ENCODE peak calls at places on chromosomes 16 and 17, in ten cellular contexts. R is testis, G is IMR-90, J is H9, E is PC-3, X is cardiac muscle cell, I is pancreas, U is mammary epithelial cell, W is fibroblast of lung, Y is small intestine. F is an unnamed sample.

GRCh38 chr16:11871193-11871592 is 19.9 kb upstream of the RSL1D1 start:
- DNase-seq in I (no peak), X (peak; percentile 48), W (peak; percentile 48), G (peak; percentile 30), Y (no peak), R (peak; percentile 38), E (no peak), J (peak; percentile 66), U (no peak), F (peak; percentile 36)

GRCh38 chr17:68489919-68490318 is 22.3 kb upstream of the PRKAR1A start:
- DNase-seq in U (no peak), X (peak; percentile 43), I (no peak), Y (no peak), G (no peak), W (no peak), J (no peak), E (no peak), R (no peak), F (no peak)

GRCh38 chr16:10255728-10256127 is 73.5 kb upstream of the GRIN2A start:
- DNase-seq in W (no peak), J (no peak), R (no peak), I (no peak), U (no peak), E (no peak), G (no peak), Y (no peak), X (no peak), F (no peak)

GRCh38 chr16:77869997-77870813 is 81.8 kb downstream of the VAT1L start:
- DNase-seq in W (peak; percentile 36), R (no peak), U (no peak), Y (no peak), E (no peak), I (no peak), G (no peak), X (peak; percentile 52), J (no peak), F (no peak)

GRCh38 chr17:42067371-42068180 is 17.2 kb upstream of the C17orf113 start:
- DNase-seq in W (peak; percentile 29), E (peak; percentile 62), G (peak; percentile 23), R (peak; percentile 81), X (peak; percentile 56), Y (peak; percentile 58), J (peak; percentile 90), U (no peak), I (peak; percentile 32), F (peak; percentile 54)

GRCh38 chr16:66539628-66540469 is 10.1 kb downstream of the TK2 start:
- DNase-seq in W (no peak), R (no peak), U (no peak), G (no peak), E (no peak), X (no peak), I (no peak), Y (peak; percentile 28), J (no peak), F (no peak)

GRCh38 chr17:37031493-37032083 is 82.8 kb downstream of the AATF start:
- DNase-seq in X (no peak), J (no peak), G (no peak), E (no peak), Y (peak; percentile 40), R (no peak), W (no peak), I (no peak), U (no peak), F (no peak)

GRCh38 chr16:47727131-47727530 is 266.0 kb downstream of the PHKB start:
- DNase-seq in R (no peak), G (no peak), I (no peak), W (no peak), U (no peak), X (no peak), E (no peak), Y (no peak), J (no peak), F (no peak)

GRCh38 chr16:12319464-12320030 is 343.0 kb downstream of the SNX29 start:
- DNase-seq in U (no peak), I (no peak), G (no peak), X (no peak), W (no peak), J (no peak), E (no peak), Y (no peak), R (no peak), F (no peak)

GRCh38 chr17:28735242-28735722 is 6.7 kb downstream of the NEK8 start:
- DNase-seq in X (no peak), Y (peak; percentile 48), E (peak; percentile 57), G (no peak), R (no peak), U (peak; percentile 60), I (no peak), W (no peak), J (no peak), F (no peak)

GRCh38 chr17:6666077-6666521 is 14.5 kb downstream of the C17orf100 start:
- DNase-seq in U (peak; percentile 74), R (peak; percentile 85), X (peak; percentile 89), J (peak; percentile 90), G (peak; percentile 79), I (peak; percentile 60), W (peak; percentile 84), Y (peak; percentile 74), E (peak; percentile 84), F (no peak)

GRCh38 chr16:2473999-2474876 is 689 bp upstream of the TBC1D24 start:
- DNase-seq in W (no peak), R (peak; percentile 57), I (no peak), J (peak; percentile 64), G (peak; percentile 27), X (peak; percentile 39), E (peak; percentile 37), U (peak; percentile 42), Y (peak; percentile 53), F (peak; percentile 91)

GRCh38 chr17:65413390-65413789 is 148.1 kb downstream of the AXIN2 start:
- DNase-seq in J (no peak), R (no peak), X (no peak), U (no peak), G (no peak), I (no peak), E (no peak), Y (peak; percentile 68), W (no peak), F (no peak)

GRCh38 chr17:78557598-78558039 is 19.6 kb downstream of the DNAH17 start:
- DNase-seq in E (peak; percentile 39), I (no peak), X (peak; percentile 60), Y (no peak), J (no peak), G (peak; percentile 60), R (no peak), U (peak; percentile 61), W (peak; percentile 36), F (no peak)

GRCh38 chr16:1171001-1171400 is 18.1 kb downstream of the CACNA1H start:
- DNase-seq in J (no peak), U (no peak), W (no peak), I (no peak), R (no peak), Y (no peak), X (no peak), G (no peak), E (no peak), F (no peak)
- H3K27ac ChIP-seq in J (no peak overlapping the region), U (no peak overlapping the region), W (no peak overlapping the region), I (no peak overlapping the region), R (peak overlapping the region; percentile 50), Y (no peak overlapping the region), X (no peak overlapping the region), G (no peak overlapping the region), E (no peak overlapping the region), F (no peak overlapping the region)

DNA sequence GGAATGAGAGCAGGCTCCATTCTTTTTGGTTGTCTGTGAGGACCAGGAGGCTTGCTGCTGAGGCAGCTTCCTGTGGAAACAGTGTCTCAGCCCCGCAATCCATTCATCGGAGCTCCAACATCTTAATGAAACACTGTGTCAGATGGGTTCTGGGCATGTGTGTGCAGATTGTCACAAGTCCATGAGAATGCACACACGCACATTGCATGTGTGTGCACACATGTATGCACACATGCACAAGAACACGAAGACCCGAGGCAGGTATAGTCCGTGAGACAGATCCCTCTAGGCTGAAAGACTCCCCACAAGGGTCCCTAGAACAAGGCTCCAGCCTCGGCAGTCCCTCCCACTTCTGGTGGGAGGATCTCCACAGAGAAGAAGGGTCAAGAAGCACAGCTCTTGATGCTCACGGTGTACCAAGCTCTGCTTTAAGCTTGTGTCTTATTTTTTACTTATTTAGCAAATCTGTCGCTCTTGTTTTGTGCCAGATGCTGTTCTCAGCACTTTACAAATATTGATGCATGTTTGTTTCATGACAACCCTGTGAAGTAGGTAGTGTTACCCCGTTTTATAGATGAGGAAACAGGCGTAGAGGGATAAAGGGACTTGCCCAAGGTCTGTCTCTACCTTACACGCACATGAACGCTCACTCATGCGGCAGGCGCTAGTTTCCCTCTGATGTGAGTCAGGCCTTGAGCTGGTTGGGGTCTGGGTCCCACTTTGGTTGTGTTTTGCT is 213.1 kb downstream of the SEC14L1 start:
- DNase-seq in J (no peak), R (peak; percentile 53), U (no peak), I (no peak), E (no peak), G (peak; percentile 53), Y (peak; percentile 2), X (peak; percentile 17), W (no peak), F (no peak)
- H3K4me1 ChIP-seq in J (no peaks in the 10 kb centered on the region), R (peaks cover 52% of the 10 kb centered on the region), U (peaks cover 24% of the 10 kb centered on the region), I (no peaks in the 10 kb centered on the region), E (no peaks in the 10 kb centered on the region), G (peaks cover 39% of the 10 kb centered on the region), Y (no peaks in the 10 kb centered on the region), X (peaks cover 14% of the 10 kb centered on the region), W (peaks cover 42% of the 10 kb centered on the region), F (peaks cover 23% of the 10 kb centered on the region)

DNA sequence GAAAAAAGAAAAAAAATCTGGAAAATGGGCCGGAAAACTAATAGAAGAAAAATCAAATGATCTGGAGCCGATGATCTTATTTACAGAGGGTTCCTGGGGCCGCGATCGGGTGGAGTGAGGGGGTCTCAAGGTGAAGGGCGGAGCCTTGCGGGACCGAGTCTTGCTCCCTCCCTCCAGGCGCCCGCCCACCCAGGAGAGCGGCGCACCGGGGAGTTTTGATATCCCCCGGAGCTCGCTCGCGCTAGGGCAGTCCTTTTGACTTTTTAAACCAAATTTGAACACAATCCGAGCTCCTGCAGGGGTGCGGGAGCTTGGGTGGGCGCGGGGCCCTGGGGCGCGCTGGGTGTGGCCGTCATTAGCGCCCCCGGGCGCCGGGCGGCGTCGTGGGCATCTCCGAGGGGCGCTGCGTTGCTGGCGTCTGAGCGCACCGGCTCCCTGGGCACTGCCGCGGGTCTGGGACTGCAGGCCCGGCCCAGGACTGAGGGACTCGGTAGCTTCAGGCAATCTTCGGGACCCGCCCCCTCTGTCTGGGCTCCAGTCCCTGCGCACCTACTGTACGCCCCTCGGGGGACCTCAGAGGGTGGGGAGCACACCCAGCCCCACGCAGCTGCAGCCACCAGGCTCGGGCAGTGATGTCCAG is 10.9 kb downstream of the MAF start:
- DNase-seq in E (no peak), W (no peak), J (peak; percentile 56), R (peak; percentile 43), Y (no peak), I (no peak), G (no peak), X (no peak), U (no peak), F (no peak)
- H3K27ac ChIP-seq in E (no peak overlapping the region), W (no peak overlapping the region), J (no peak overlapping the region), R (peak overlapping the region; percentile 41), Y (no peak overlapping the region), I (no peak overlapping the region), G (no peak overlapping the region), X (no peak overlapping the region), U (no peak overlapping the region), F (peak overlapping the region; percentile 50)

DNA sequence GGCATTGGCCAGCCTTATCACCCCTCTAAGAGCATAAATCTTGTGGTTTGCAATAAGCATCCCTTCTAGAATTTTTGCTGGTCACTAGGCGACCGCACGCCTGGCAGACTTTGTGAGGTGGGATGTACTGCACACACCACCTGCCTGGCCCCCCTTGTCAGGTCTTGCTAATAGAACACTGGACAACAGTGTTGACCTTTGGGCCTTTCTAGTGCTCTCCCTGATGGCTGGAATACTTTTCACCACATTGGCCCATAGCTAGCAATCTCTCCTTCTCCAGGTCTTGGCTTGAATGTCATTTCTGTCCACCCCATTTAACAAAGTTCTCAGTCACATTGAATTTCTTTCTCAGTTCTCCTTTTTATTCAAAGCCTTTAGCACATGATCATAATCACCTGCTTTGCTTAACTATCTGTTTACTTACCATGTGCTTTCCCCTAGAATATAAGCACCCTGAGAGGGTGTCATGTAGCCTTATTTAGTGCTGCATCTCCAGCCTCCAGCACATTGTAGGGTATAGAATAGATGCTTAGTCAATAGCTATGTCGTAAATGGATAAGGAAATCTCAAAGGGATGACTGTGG is 121.9 kb upstream of the DYNLRB2 start:
- DNase-seq in R (no peak), U (no peak), X (no peak), E (no peak), W (no peak), I (no peak), G (no peak), Y (no peak), J (no peak), F (no peak)
- H3K4me1 ChIP-seq in R (no peaks in the 10 kb centered on the region), U (no peaks in the 10 kb centered on the region), X (no peaks in the 10 kb centered on the region), E (no peaks in the 10 kb centered on the region), W (no peaks in the 10 kb centered on the region), I (no peaks in the 10 kb centered on the region), G (no peaks in the 10 kb centered on the region), Y (no peaks in the 10 kb centered on the region), J (no peaks in the 10 kb centered on the region), F (no peaks in the 10 kb centered on the region)

F was measured in left lung.